ENCODE peak calls at places on chromosomes 2 and 18, in six cellular contexts. K, Z, D, I, O and A are unnamed samples.

GRCh38 chr2:175964195-175964594 is 37.9 kb downstream of the LNPK start:
- DNase-seq in Z (peak), D (peak), O (no peak), K (peak), I (no peak), A (no peak)

GRCh38 chr2:235493775-235494715 is at the start of gene AGAP1:
- DNase-seq in D (peak), K (peak), I (peak), O (no peak), Z (peak), A (peak)

GRCh38 chr2:175030380-175031271 is 25.4 kb upstream of the CHN1 start:
- DNase-seq in K (peak), O (no peak), Z (peak), D (peak), I (peak), A (peak)

GRCh38 chr2:227623225-227623624 is 5.9 kb downstream of the SCYGR4 start:
- DNase-seq in I (no peak), D (no peak), O (no peak), K (no peak), Z (no peak), A (no peak)

GRCh38 chr2:219957815-219958214 is 330.4 kb downstream of the SLC4A3 start:
- DNase-seq in K (no peak), Z (no peak), O (no peak), I (no peak), D (no peak), A (no peak)

GRCh38 chr2:156333951-156334495 is 1.5 kb upstream of the NR4A2 start:
- DNase-seq in D (no peak), I (peak), O (no peak), Z (peak), K (no peak), A (peak)

GRCh38 chr2:7774481-7774880 is 857.3 kb downstream of the RNF144A start:
- DNase-seq in K (no peak), D (no peak), I (no peak), O (no peak), Z (no peak), A (no peak)

GRCh38 chr18:40949138-40949949 is 1005.7 kb upstream of the PIK3C3 start:
- DNase-seq in O (no peak), I (no peak), Z (no peak), K (no peak), D (no peak), A (no peak)

GRCh38 chr2:31420936-31421335 is 6.4 kb upstream of the XDH start:
- DNase-seq in D (no peak), I (no peak), O (no peak), Z (no peak), K (no peak), A (no peak)

GRCh38 chr2:60474301-60474700 is 79.2 kb downstream of the BCL11A start:
- DNase-seq in K (no peak), D (no peak), O (no peak), I (no peak), Z (no peak), A (no peak)

GRCh38 chr2:118047273-118047898 is 33.5 kb upstream of the CCDC93 start:
- DNase-seq in D (no peak), Z (no peak), I (no peak), O (no peak), K (no peak), A (no peak)

GRCh38 chr2:205148756-205149155 is 533.5 kb upstream of the NRP2 start:
- DNase-seq in I (no peak), Z (no peak), D (no peak), K (no peak), O (no peak), A (no peak)

GRCh38 chr18:47249602-47250001 is 1.9 kb downstream of the SKOR2 start:
- DNase-seq in O (no peak), K (no peak), I (no peak), D (no peak), Z (no peak), A (no peak)

GRCh38 chr18:31658670-31659573 is 25.5 kb downstream of the B4GALT6 start:
- DNase-seq in O (peak), D (no peak), Z (no peak), I (no peak), K (no peak), A (no peak)

GRCh38 chr2:240557808-240558207 is at the start of gene ANKMY1:
- DNase-seq in D (no peak), K (no peak), O (no peak), Z (no peak), I (peak), A (peak)

GRCh38 chr18:48195782-48196181 is 213.4 kb downstream of the ZBTB7C start:
- DNase-seq in Z (no peak), I (no peak), D (no peak), K (no peak), O (no peak), A (no peak)

GRCh38 chr2:39666489-39667141 is 898 bp downstream of the TMEM178A start:
- DNase-seq in I (peak), Z (no peak), O (no peak), D (no peak), K (no peak), A (no peak)

GRCh38 chr2:63827749-63828148 is 13.9 kb upstream of the UGP2 start:
- DNase-seq in Z (peak), D (peak), K (peak), O (no peak), I (no peak), A (no peak)

GRCh38 chr2:167652401-167652800 is 595.0 kb downstream of the STK39 start:
- DNase-seq in O (no peak), I (no peak), D (no peak), Z (no peak), K (no peak), A (no peak)

GRCh38 chr2:71784734-71785549 is 331.6 kb downstream of the DYSF start:
- DNase-seq in D (peak), I (peak), O (no peak), K (peak), Z (peak), A (no peak)

GRCh38 chr2:85420743-85421705 is 2.5 kb downstream of the SH2D6 start:
- DNase-seq in O (no peak), Z (peak), D (peak), K (no peak), I (peak), A (peak)

GRCh38 chr18:58784601-58785137 is 80.0 kb upstream of the ZNF532 start:
- DNase-seq in D (no peak), I (no peak), Z (no peak), K (no peak), O (no peak), A (no peak)

GRCh38 chr2:19250906-19251305 is 107.5 kb downstream of the OSR1 start:
- DNase-seq in O (no peak), Z (no peak), K (no peak), D (no peak), I (no peak), A (no peak)

GRCh38 chr2:108383146-108383830 is 5.5 kb downstream of the SULT1C4 start:
- DNase-seq in O (no peak), I (no peak), Z (peak), D (no peak), K (no peak), A (peak)

DNA sequence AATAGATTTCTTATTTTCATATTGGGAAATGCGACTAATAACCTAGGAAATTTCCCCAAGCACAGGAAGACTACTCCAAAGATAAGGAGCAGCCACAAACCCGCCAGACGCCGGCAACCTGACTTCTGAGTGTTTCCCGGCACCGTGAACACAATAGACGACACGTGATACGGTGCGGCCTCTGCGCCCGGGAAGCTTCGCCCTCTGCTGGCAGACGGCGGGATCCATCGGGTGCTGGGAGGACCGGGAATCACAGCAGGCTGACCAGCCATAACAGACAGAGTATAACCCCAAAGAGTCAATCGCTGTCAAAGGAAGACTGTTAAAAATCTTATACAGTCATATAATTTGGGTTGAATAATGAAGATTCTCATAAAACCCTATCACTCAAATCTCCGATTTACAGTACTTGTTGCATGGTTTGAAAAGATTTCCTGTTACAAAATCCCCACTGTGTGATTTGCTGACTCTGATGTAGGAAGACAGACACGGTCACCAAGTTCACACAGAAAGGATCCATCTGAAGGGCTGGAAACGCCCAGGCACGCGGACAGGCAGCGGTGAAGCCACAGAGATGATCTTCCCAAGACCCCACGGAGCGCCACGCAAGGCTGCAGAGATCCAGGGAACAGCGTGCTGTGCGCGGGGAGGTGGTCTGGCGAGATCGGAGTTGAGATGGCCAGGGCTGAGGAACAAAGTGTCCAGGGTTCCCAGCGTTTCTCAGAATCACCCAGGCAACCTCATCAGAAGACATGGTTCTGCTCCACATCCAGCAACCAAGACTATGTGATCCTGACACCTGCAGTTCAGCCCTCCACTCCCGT is 73.8 kb downstream of the EIPR1 start:
- DNase-seq in K (peak), I (peak), O (peak), D (peak), Z (peak), A (peak)
- H3K4me3 ChIP-seq in K (no peak), I (no peak), O (no peak), D (no peak), Z (no peak), A (no peak)

DNA sequence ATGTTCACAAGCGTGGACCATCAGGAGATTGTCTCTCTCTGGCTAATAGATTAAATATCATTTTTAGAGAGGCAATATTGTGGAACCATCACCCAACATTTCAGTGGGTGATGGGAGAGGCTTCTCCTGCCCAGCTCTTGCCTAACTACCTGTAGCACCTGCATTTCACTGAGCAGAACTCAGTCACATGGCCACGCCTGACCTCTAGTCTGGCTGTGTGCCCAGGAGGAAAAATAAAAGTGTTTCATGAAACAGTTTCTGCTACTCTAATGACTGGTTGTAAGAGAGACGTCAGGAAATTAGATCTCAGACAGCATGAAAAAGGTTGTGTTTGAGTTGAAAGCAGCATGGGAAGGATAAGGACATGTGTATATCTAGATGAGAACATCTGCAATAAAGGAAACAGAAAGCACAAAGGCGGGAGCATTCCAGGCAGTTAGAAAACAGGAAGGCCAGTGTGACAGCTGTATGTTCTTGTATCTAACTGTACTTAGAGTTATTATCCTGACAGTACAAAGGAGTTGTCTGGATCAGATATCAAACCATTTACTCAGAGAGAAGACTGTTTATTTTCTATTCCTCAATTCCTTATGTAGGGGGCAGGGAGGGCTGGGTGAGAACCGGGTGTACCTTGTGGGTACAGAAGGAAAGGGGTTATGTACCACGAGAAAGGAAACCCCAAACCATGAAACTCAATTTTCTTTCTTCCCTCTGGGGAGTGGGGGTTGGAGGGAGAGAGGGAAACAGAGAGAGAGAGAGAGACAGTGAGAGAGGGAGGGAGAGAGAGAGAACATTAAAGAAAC is 307.5 kb upstream of the VWC2L start:
- DNase-seq in K (no peak), D (no peak), I (no peak), Z (no peak), O (no peak), A (no peak)
- TF ChIP-seq ZNF274 in K (no peak), D (no peak), I (no peak), Z (no peak), O (no peak), A (no peak)

GRCh38 chr2:147174824-147175254 is 670.0 kb upstream of the ACVR2A start:
- DNase-seq in K (no peak), O (no peak), Z (no peak), D (no peak), I (no peak), A (peak)
- H3K4me3 ChIP-seq in K (no peak), O (no peak), Z (no peak), D (no peak), I (peak), A (no peak)

GRCh38 chr2:207768168-207768890 is 1.4 kb downstream of the FZD5 start:
- DNase-seq in Z (peak), K (no peak), I (peak), D (no peak), O (no peak), A (no peak)
- TF ChIP-seq ZNF274 in Z (no peak), K (no peak), I (no peak), D (no peak), O (no peak), A (no peak)

DNA sequence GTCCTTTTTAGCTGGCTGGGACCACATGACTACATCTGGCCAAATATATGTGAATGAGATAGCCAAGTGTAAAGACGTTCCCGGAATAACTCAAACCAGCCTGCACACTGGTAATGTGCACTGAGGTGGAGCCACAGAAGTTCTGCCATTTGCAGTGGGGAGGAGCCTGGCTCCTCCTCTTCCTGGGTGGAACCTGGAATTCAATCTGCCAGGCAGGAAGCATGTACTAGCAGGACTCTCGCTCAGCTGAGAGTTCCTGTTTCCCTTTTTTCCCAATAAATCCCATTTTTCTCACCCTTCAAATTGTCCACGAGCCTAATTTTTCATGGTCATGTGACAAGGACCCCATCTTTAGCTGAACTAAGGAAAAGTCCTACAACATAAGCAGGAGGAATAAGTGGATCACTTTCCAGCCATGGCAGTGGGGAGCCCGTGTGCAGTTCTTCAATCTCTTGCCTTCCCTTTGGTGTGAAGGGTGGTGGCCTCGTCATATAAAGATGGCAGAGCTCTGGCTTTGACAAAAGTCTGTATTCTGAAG is 183.2 kb downstream of the UXS1 start:
- DNase-seq in I (no peak), Z (no peak), K (no peak), O (no peak), D (no peak), A (no peak)
- H3K4me3 ChIP-seq in I (no peak), Z (no peak), K (no peak), O (no peak), D (no peak), A (no peak)

DNA sequence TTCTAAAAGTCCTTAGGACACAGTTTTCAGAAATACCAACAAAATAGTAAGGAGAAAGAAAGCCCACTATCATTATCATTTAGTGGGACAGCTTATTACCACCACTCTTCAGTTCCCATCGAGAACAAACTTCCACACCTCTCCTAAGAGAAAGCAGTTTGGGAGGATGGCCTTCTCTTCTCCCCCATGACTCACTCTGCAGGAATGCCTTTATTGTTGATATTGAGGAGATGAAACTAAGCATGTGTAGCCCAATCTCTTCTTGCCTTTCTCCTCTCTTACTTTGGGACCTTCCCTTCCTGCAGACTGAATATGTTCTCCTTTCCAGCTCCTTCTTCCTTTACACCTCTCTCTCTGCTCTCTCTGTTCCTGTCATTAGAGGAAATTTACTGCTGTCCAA is 30.0 kb upstream of the ERMN start:
- DNase-seq in I (no peak), O (no peak), D (no peak), K (peak), Z (no peak), A (peak)
- TF ChIP-seq ZNF274 in I (no peak), O (no peak), D (no peak), K (no peak), Z (no peak), A (no peak)

GRCh38 chr2:127665267-127665893 is 9.9 kb downstream of the LIMS2 start:
- DNase-seq in D (no peak), O (no peak), K (no peak), Z (no peak), I (no peak), A (no peak)

GRCh38 chr2:127663566-127664064 is 11.7 kb downstream of the LIMS2 start:
- DNase-seq in K (no peak), I (no peak), Z (no peak), O (no peak), D (no peak), A (no peak)

GRCh38 chr2:127662937-127663565 is 12.3 kb downstream of the LIMS2 start:
- DNase-seq in I (no peak), Z (no peak), D (no peak), O (no peak), K (no peak), A (no peak)

GRCh38 chr2:127664895-127665225 is 10.5 kb downstream of the LIMS2 start:
- DNase-seq in K (no peak), D (no peak), I (no peak), Z (no peak), O (no peak), A (no peak)

DNA sequence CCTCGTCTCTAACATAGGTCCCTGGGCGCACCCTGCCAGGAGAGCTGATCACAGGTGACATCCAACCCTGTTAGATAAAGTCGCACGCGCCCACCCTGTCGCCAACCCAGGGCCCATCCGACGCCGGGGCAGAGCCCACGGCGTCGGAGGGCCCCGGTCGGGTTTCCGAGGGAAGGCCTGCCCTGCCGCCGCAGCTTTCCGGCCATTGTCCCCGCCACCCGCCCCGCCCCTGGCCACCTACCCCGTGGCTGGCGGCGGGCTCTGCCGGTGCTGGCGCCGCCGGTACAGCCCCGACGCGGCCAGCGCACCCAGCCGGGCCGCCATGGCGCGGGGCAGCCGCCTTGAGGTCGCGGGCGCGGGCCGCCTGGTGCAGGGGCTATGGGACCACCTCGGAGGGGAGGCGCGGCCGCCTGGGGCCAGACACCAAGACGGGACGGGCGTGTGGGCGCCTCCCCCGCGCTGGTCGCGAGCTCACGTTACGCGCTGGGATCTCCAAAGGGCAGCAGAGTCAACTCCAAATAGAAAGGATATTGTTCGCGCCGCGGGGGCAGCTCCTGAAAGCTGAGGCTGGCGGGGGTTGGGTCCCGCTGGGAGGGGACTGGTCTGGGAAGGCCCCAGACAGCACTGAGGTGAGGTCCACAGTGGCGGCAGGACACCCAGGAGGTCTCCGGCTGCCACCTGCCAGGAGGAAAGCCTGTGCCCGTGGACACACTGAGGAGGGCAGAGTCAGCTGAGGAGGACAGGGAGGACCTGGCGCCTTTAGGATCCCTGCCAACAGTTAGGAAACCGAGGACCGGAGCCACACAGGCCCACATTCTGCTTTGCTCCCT is 11.1 kb downstream of the LIMS2 start:
- DNase-seq in Z (no peak), I (no peak), K (no peak), D (no peak), O (no peak), A (no peak)
- H3K4me3 ChIP-seq in Z (no peak), I (peak), K (no peak), D (no peak), O (no peak), A (peak)

GRCh38 chr2:6370753-6371152 is 495.0 kb downstream of the CMPK2 start:
- DNase-seq in Z (no peak), D (no peak), K (no peak), O (no peak), I (no peak), A (no peak)
- TF ChIP-seq ZNF274 in Z (no peak), D (no peak), K (no peak), O (no peak), I (no peak), A (no peak)

GRCh38 chr2:20509766-20510490 is 63.1 kb downstream of the RHOB start:
- DNase-seq in O (no peak), D (peak), I (peak), K (peak), Z (peak), A (peak)
- H3K4me3 ChIP-seq in O (no peak), D (no peak), I (no peak), K (peak), Z (peak), A (no peak)

DNA sequence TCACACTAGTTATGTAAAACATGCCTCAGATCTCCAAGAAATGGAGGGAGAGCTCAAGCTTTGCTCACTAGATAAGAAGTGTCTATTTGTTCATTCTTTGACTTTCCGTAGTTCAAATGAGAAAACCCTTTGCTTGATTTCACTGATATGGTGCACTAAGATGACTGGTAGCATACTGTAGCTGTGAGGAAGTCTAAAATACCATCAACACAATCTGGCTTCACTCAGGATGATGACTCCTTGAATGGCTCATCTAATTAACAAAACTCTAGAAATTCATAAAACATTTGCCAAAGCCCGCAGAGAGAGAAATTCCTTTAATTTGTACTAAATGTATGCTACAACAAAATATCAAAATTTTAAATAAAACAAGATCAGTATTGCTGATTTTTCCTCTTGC is 152.8 kb upstream of the STK17B start:
- DNase-seq in I (no peak), Z (no peak), D (peak), K (no peak), O (no peak), A (no peak)
- TF ChIP-seq ZNF274 in I (no peak), Z (no peak), D (no peak), K (no peak), O (no peak), A (no peak)